ENCODE peak calls at places on chromosomes 4 and X, in six cellular contexts. W, J, Q, R, P and B are unnamed samples.

GRCh38 chrX:117610049-117610448 is 506.6 kb downstream of the KLHL13 start:
- DNase-seq in W (no peak), J (no peak), Q (no peak), R (no peak), P (no peak), B (no peak)

GRCh38 chr4:108596389-108596788 is 24.0 kb upstream of the RPL34 start:
- DNase-seq in W (peak; percentile 9), J (no peak), Q (no peak), R (no peak), P (no peak), B (no peak)

GRCh38 chr4:71941001-71941400 is 90.8 kb upstream of the NPFFR2 start:
- DNase-seq in W (peak; percentile 0), J (no peak), Q (no peak), R (no peak), P (no peak), B (no peak)

GRCh38 chrX:115402299-115402698 is 112.8 kb downstream of the LUZP4 start:
- DNase-seq in W (no peak), J (no peak), Q (no peak), R (no peak), P (no peak), B (no peak)

GRCh38 chr4:110418641-110419040 is 57.3 kb upstream of the ENPEP start:
- DNase-seq in W (no peak), J (no peak), Q (no peak), R (no peak), P (no peak), B (no peak)

GRCh38 chr4:125317526-125317880 is 2.7 kb downstream of the FAT4 start:
- DNase-seq in W (peak; percentile 54), J (peak; percentile 38), Q (peak; percentile 71), R (no peak), P (no peak), B (peak; percentile 59)

GRCh38 chr4:7389101-7389701 is 45.5 kb downstream of the PSAPL1 start:
- DNase-seq in W (no peak), J (no peak), Q (no peak), R (peak; percentile 41), P (no peak), B (no peak)

GRCh38 chr4:84085986-84086385 is 413.1 kb downstream of the NKX6-1 start:
- DNase-seq in W (no peak), J (no peak), Q (no peak), R (no peak), P (no peak), B (no peak)

GRCh38 chr4:186712690-186713089 is 11.0 kb downstream of the FAT1 start:
- DNase-seq in W (no peak), J (no peak), Q (no peak), R (no peak), P (no peak), B (no peak)

GRCh38 chr4:69828828-69829227 is 31.1 kb downstream of the SULT1E1 start:
- DNase-seq in W (no peak), J (no peak), Q (no peak), R (no peak), P (no peak), B (no peak)

GRCh38 chr4:158371158-158371557 is 150.5 kb upstream of the RXFP1 start:
- DNase-seq in W (peak; percentile 65), J (no peak), Q (no peak), R (no peak), P (no peak), B (no peak)

GRCh38 chr4:48905363-48906015 is 1.1 kb downstream of the OCIAD2 start:
- DNase-seq in W (peak; percentile 61), J (no peak), Q (no peak), R (no peak), P (no peak), B (no peak)

GRCh38 chrX:3442685-3443084 is 96.2 kb upstream of the MXRA5 start:
- DNase-seq in W (no peak), J (no peak), Q (no peak), R (no peak), P (no peak), B (no peak)

GRCh38 chrX:3440981-3441380 is 94.5 kb upstream of the MXRA5 start:
- DNase-seq in W (no peak), J (no peak), Q (no peak), R (no peak), P (no peak), B (no peak)

GRCh38 chrX:3448563-3448962 is 102.1 kb upstream of the MXRA5 start:
- DNase-seq in W (no peak), J (no peak), Q (no peak), R (no peak), P (no peak), B (no peak)

GRCh38 chrX:3443186-3443585 is 96.7 kb upstream of the MXRA5 start:
- DNase-seq in W (no peak), J (no peak), Q (no peak), R (no peak), P (no peak), B (no peak)
- H3K27ac ChIP-seq in W (no peak overlapping the region), J (no peak overlapping the region), Q (no peak overlapping the region), R (no peak overlapping the region), P (no peak overlapping the region), B (no peak overlapping the region)

GRCh38 chr4:176781739-176782100 is 11.0 kb downstream of the VEGFC start:
- DNase-seq in W (no peak), J (no peak), Q (no peak), R (no peak), P (no peak), B (no peak)
- H3K4me3 ChIP-seq in W (no peak overlapping the region), J (no peak overlapping the region), Q (no peak overlapping the region), R (no peak overlapping the region), P (no peak overlapping the region), B (peak overlapping the region; percentile 4)

GRCh38 chr4:20428410-20429160 is 176.9 kb downstream of the SLIT2 start:
- DNase-seq in W (peak; percentile 20), J (no peak), Q (no peak), R (no peak), P (no peak), B (no peak)
- TF ChIP-seq CTCF in W (peak; percentile 50), J (peak; percentile 25), Q (no peak), R (no peak), P (peak; percentile 40), B (peak; percentile 56)

GRCh38 chrX:77949840-77950239 is 19.6 kb downstream of the PGAM4 start:
- DNase-seq in W (no peak), J (no peak), Q (no peak), R (no peak), P (no peak), B (no peak)

GRCh38 chrX:77953300-77953699 is 16.1 kb downstream of the PGAM4 start:
- DNase-seq in W (peak; percentile 3), J (no peak), Q (no peak), R (no peak), P (no peak), B (no peak)

GRCh38 chrX:77953708-77954107 is 15.7 kb downstream of the PGAM4 start:
- DNase-seq in W (peak; percentile 58), J (no peak), Q (no peak), R (no peak), P (no peak), B (no peak)
- H3K27ac ChIP-seq in W (no peak overlapping the region), J (no peak overlapping the region), Q (no peak overlapping the region), R (no peak overlapping the region), P (no peak overlapping the region), B (no peak overlapping the region)

GRCh38 chr4:190014771-190015537 is 12.1 kb downstream of the FRG2 start:
- DNase-seq in W (no peak), J (no peak), Q (no peak), R (no peak), P (no peak), B (no peak)
- H3K4me3 ChIP-seq in W (peak overlapping the region; percentile 14), J (no peak overlapping the region), Q (peak overlapping the region; percentile 37), R (peak overlapping the region; percentile 20), P (no peak overlapping the region), B (no peak overlapping the region)

DNA sequence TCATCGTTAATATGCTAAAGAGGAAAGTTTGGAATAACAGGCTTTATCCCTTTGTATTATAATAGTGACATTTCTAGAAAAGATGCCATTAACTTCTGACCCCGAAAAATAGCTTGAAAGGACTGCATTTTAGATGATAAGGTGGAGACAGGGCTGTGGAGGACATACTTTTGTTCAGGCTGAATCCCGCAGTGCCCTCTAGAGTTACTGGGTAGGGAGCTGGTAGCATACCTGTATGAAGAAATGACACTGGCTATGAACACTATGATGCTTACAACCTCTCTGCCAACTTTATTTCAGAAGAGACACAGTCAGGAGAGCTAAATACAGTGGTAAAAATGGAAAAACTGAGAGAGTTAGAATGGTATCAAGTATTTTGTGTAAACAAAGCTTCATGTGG is 8.1 kb downstream of the IL1RAPL1 start:
- DNase-seq in W (no peak), J (no peak), Q (no peak), R (no peak), P (no peak), B (no peak)
- TF ChIP-seq CTCF in W (no peak), J (no peak), Q (no peak), R (no peak), P (no peak), B (no peak)

GRCh38 chr4:139666735-139667266 is 1.2 kb downstream of the MGST2 start:
- DNase-seq in W (peak; percentile 76), J (peak; percentile 26), Q (no peak), R (peak; percentile 66), P (no peak), B (no peak)
- H3K27ac ChIP-seq in W (no peak overlapping the region), J (peak overlapping the region; percentile 72), Q (peak overlapping the region; percentile 93), R (peak overlapping the region; percentile 86), P (peak overlapping the region; percentile 81), B (peak overlapping the region; percentile 56)